ENCODE peak calls at places on chromosomes 3 and 15, in nine cellular contexts. One of them, this sample, is unnamed. For H3K9me3, the result is how much of the 10 kb centered on the place peaks cover.

GRCh38 chr3:42101481-42101880 is 10.3 kb downstream of the TRAK1 start:
- DNase-seq in gastrocnemius medialis: no peak
- DNase-seq in trophoblast cell: no peak
- DNase-seq in NT2/D1: no peak
- DNase-seq in CD4-positive, alpha-beta memory T cell: no peak
- DNase-seq in colonic mucosa: no peak
- DNase-seq in lower lobe of right lung: no peak
- DNase-seq in GM12878: no peak
- DNase-seq in iPS DF 6.9: no peak
- DNase-seq in this sample: no peak

GRCh38 chr3:194300936-194301335 is 50.2 kb downstream of the CPN2 start:
- DNase-seq in gastrocnemius medialis: no peak
- DNase-seq in trophoblast cell: no peak
- DNase-seq in NT2/D1: no peak
- DNase-seq in CD4-positive, alpha-beta memory T cell: no peak
- DNase-seq in colonic mucosa: no peak
- DNase-seq in lower lobe of right lung: no peak
- DNase-seq in GM12878: no peak
- DNase-seq in iPS DF 6.9: no peak
- DNase-seq in this sample: no peak

GRCh38 chr3:55661141-55661540 is 174.0 kb upstream of the WNT5A start:
- DNase-seq in gastrocnemius medialis: peak
- DNase-seq in trophoblast cell: no peak
- DNase-seq in NT2/D1: no peak
- DNase-seq in CD4-positive, alpha-beta memory T cell: no peak
- DNase-seq in colonic mucosa: no peak
- DNase-seq in lower lobe of right lung: no peak
- DNase-seq in GM12878: peak
- DNase-seq in iPS DF 6.9: no peak
- DNase-seq in this sample: no peak

GRCh38 chr15:34512628-34513027 is 70.8 kb downstream of the GOLGA8B start:
- DNase-seq in gastrocnemius medialis: no peak
- DNase-seq in trophoblast cell: no peak
- DNase-seq in NT2/D1: no peak
- DNase-seq in CD4-positive, alpha-beta memory T cell: no peak
- DNase-seq in colonic mucosa: no peak
- DNase-seq in lower lobe of right lung: no peak
- DNase-seq in GM12878: no peak
- DNase-seq in iPS DF 6.9: no peak
- DNase-seq in this sample: no peak

GRCh38 chr15:39789736-39790135 is 7.1 kb upstream of the FSIP1 start:
- DNase-seq in gastrocnemius medialis: no peak
- DNase-seq in trophoblast cell: no peak
- DNase-seq in NT2/D1: no peak
- DNase-seq in CD4-positive, alpha-beta memory T cell: no peak
- DNase-seq in colonic mucosa: no peak
- DNase-seq in lower lobe of right lung: no peak
- DNase-seq in GM12878: no peak
- DNase-seq in iPS DF 6.9: no peak
- DNase-seq in this sample: no peak

GRCh38 chr3:113124256-113124830 is 87.0 kb upstream of the BOC start:
- DNase-seq in gastrocnemius medialis: no peak
- DNase-seq in trophoblast cell: no peak
- DNase-seq in NT2/D1: no peak
- DNase-seq in CD4-positive, alpha-beta memory T cell: no peak
- DNase-seq in colonic mucosa: no peak
- DNase-seq in lower lobe of right lung: no peak
- DNase-seq in GM12878: no peak
- DNase-seq in iPS DF 6.9: no peak
- DNase-seq in this sample: no peak

GRCh38 chr15:97745481-97746071 is 214.9 kb upstream of the ARRDC4 start:
- DNase-seq in gastrocnemius medialis: peak
- DNase-seq in trophoblast cell: peak
- DNase-seq in NT2/D1: peak
- DNase-seq in CD4-positive, alpha-beta memory T cell: no peak
- DNase-seq in colonic mucosa: peak
- DNase-seq in lower lobe of right lung: no peak
- DNase-seq in GM12878: no peak
- DNase-seq in iPS DF 6.9: peak
- DNase-seq in this sample: no peak

GRCh38 chr3:31412832-31413231 is 119.9 kb upstream of the STT3B start:
- DNase-seq in gastrocnemius medialis: no peak
- DNase-seq in trophoblast cell: peak
- DNase-seq in NT2/D1: no peak
- DNase-seq in CD4-positive, alpha-beta memory T cell: no peak
- DNase-seq in colonic mucosa: no peak
- DNase-seq in lower lobe of right lung: no peak
- DNase-seq in GM12878: no peak
- DNase-seq in iPS DF 6.9: no peak
- DNase-seq in this sample: no peak

GRCh38 chr3:48899298-48899697 is 616 bp upstream of the SLC25A20 start:
- DNase-seq in gastrocnemius medialis: no peak
- DNase-seq in trophoblast cell: no peak
- DNase-seq in NT2/D1: no peak
- DNase-seq in CD4-positive, alpha-beta memory T cell: peak
- DNase-seq in colonic mucosa: no peak
- DNase-seq in lower lobe of right lung: no peak
- DNase-seq in GM12878: no peak
- DNase-seq in iPS DF 6.9: no peak
- DNase-seq in this sample: no peak

GRCh38 chr3:129942296-129942695 is 32.2 kb upstream of the TRH start:
- DNase-seq in gastrocnemius medialis: peak
- DNase-seq in trophoblast cell: peak
- DNase-seq in NT2/D1: peak
- DNase-seq in CD4-positive, alpha-beta memory T cell: peak
- DNase-seq in colonic mucosa: peak
- DNase-seq in lower lobe of right lung: peak
- DNase-seq in GM12878: no peak
- DNase-seq in iPS DF 6.9: peak
- DNase-seq in this sample: no peak

GRCh38 chr15:20344601-20345400 is 196.8 kb downstream of the GOLGA6L6 start:
- DNase-seq in gastrocnemius medialis: peak
- DNase-seq in trophoblast cell: no peak
- DNase-seq in NT2/D1: no peak
- DNase-seq in CD4-positive, alpha-beta memory T cell: no peak
- DNase-seq in colonic mucosa: no peak
- DNase-seq in lower lobe of right lung: no peak
- DNase-seq in GM12878: no peak
- DNase-seq in iPS DF 6.9: no peak
- DNase-seq in this sample: no peak
- H3K9me3 ChIP-seq in gastrocnemius medialis: under half
- H3K9me3 ChIP-seq in trophoblast cell: half or more
- H3K9me3 ChIP-seq in NT2/D1: under half
- H3K9me3 ChIP-seq in CD4-positive, alpha-beta memory T cell: under half
- H3K9me3 ChIP-seq in colonic mucosa: under half
- H3K9me3 ChIP-seq in lower lobe of right lung: under half
- H3K9me3 ChIP-seq in GM12878: under half
- H3K9me3 ChIP-seq in iPS DF 6.9: under half
- H3K9me3 ChIP-seq in this sample: under half

GRCh38 chr15:87656373-87656772 is 600.2 kb downstream of the NTRK3 start:
- DNase-seq in gastrocnemius medialis: no peak
- DNase-seq in trophoblast cell: peak
- DNase-seq in NT2/D1: no peak
- DNase-seq in CD4-positive, alpha-beta memory T cell: no peak
- DNase-seq in colonic mucosa: no peak
- DNase-seq in lower lobe of right lung: no peak
- DNase-seq in GM12878: no peak
- DNase-seq in iPS DF 6.9: no peak
- DNase-seq in this sample: no peak
- H3K9me3 ChIP-seq in gastrocnemius medialis: under half
- H3K9me3 ChIP-seq in trophoblast cell: under half
- H3K9me3 ChIP-seq in NT2/D1: under half
- H3K9me3 ChIP-seq in CD4-positive, alpha-beta memory T cell: under half
- H3K9me3 ChIP-seq in colonic mucosa: under half
- H3K9me3 ChIP-seq in lower lobe of right lung: under half
- H3K9me3 ChIP-seq in GM12878: under half
- H3K9me3 ChIP-seq in iPS DF 6.9: under half
- H3K9me3 ChIP-seq in this sample: under half

GRCh38 chr15:62262305-62262941 is 97.3 kb upstream of the C2CD4B start:
- DNase-seq in gastrocnemius medialis: no peak
- DNase-seq in trophoblast cell: no peak
- DNase-seq in NT2/D1: no peak
- DNase-seq in CD4-positive, alpha-beta memory T cell: no peak
- DNase-seq in colonic mucosa: no peak
- DNase-seq in lower lobe of right lung: no peak
- DNase-seq in GM12878: no peak
- DNase-seq in iPS DF 6.9: no peak
- DNase-seq in this sample: no peak
- H3K9me3 ChIP-seq in gastrocnemius medialis: under half
- H3K9me3 ChIP-seq in trophoblast cell: under half
- H3K9me3 ChIP-seq in NT2/D1: half or more
- H3K9me3 ChIP-seq in CD4-positive, alpha-beta memory T cell: under half
- H3K9me3 ChIP-seq in colonic mucosa: under half
- H3K9me3 ChIP-seq in lower lobe of right lung: under half
- H3K9me3 ChIP-seq in GM12878: under half
- H3K9me3 ChIP-seq in iPS DF 6.9: under half
- H3K9me3 ChIP-seq in this sample: under half

DNA sequence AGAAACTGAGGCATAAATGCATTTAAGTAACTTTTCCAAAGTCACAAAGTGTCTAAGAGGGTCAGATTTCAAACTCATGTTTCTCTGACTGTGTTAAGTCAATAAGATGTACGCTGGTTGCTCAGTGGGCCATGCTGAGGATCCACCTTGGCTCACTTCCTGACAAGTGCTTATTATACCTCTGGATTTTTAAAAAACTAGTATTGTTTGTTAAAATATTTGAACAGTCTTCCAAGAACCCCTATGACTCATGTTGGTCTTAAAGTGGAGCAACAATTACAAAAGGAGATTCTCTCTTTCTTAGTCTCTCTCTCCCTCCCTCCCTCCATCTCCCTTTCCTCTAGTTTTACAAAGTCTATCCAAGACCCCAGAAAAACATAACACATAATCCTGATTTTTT is 1050.2 kb downstream of the AGBL1 start:
- DNase-seq in gastrocnemius medialis: no peak
- DNase-seq in trophoblast cell: no peak
- DNase-seq in NT2/D1: no peak
- DNase-seq in CD4-positive, alpha-beta memory T cell: no peak
- DNase-seq in colonic mucosa: no peak
- DNase-seq in lower lobe of right lung: no peak
- DNase-seq in GM12878: no peak
- DNase-seq in iPS DF 6.9: no peak
- DNase-seq in this sample: no peak
- H3K9me3 ChIP-seq in gastrocnemius medialis: under half
- H3K9me3 ChIP-seq in trophoblast cell: under half
- H3K9me3 ChIP-seq in NT2/D1: under half
- H3K9me3 ChIP-seq in CD4-positive, alpha-beta memory T cell: under half
- H3K9me3 ChIP-seq in colonic mucosa: under half
- H3K9me3 ChIP-seq in lower lobe of right lung: under half
- H3K9me3 ChIP-seq in GM12878: under half
- H3K9me3 ChIP-seq in iPS DF 6.9: under half
- H3K9me3 ChIP-seq in this sample: under half

DNA sequence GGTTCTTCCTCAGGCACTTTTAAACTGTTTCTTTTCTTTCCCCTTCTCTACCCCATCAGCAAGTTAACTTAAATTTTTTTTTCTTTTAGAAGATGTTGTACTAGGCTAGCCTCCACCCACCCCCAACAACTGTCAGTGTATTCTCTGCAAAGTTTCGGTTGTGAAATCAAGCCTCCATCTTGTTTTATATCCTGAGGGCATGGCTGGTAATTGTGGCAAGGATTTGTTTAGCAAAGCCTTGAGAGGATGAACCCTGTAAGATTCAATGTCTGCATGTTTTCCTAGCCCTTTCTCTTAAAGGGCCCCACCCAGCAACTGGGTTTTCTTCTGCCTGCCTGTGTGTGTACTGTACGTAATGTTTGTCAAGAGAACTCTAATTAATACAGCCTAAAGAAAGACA is 475.3 kb downstream of the FHIT start:
- DNase-seq in gastrocnemius medialis: no peak
- DNase-seq in trophoblast cell: no peak
- DNase-seq in NT2/D1: no peak
- DNase-seq in CD4-positive, alpha-beta memory T cell: no peak
- DNase-seq in colonic mucosa: no peak
- DNase-seq in lower lobe of right lung: no peak
- DNase-seq in GM12878: no peak
- DNase-seq in iPS DF 6.9: no peak
- DNase-seq in this sample: no peak
- H3K9me3 ChIP-seq in gastrocnemius medialis: under half
- H3K9me3 ChIP-seq in trophoblast cell: under half
- H3K9me3 ChIP-seq in NT2/D1: half or more
- H3K9me3 ChIP-seq in CD4-positive, alpha-beta memory T cell: under half
- H3K9me3 ChIP-seq in colonic mucosa: under half
- H3K9me3 ChIP-seq in lower lobe of right lung: under half
- H3K9me3 ChIP-seq in GM12878: under half
- H3K9me3 ChIP-seq in iPS DF 6.9: under half
- H3K9me3 ChIP-seq in this sample: under half

This sample was measured in T-helper 17 cell.